ENCODE peak calls at places on chromosomes 2 and 18, in five cellular contexts. M is SK-N-SH, O is K562, N is HepG2, R is GM12878. A is an unnamed sample.

GRCh38 chr2:201630577-201630976 is 12.7 kb downstream of the TMEM237 start:
- DNase-seq in M (no peak), O (no peak), N (no peak), R (no peak), A (no peak)

GRCh38 chr2:17877811-17878221 is 651 bp upstream of the KCNS3 start:
- DNase-seq in M (peak; percentile 41), O (no peak), N (no peak), R (no peak), A (peak; percentile 18)

GRCh38 chr18:78873916-78874505 is 105.6 kb upstream of the SALL3 start:
- DNase-seq in M (no peak), O (no peak), N (no peak), R (no peak), A (peak; percentile 77)

GRCh38 chr2:101330253-101330921 is 21.9 kb upstream of the RNF149 start:
- DNase-seq in M (no peak), O (no peak), N (peak; percentile 92), R (no peak), A (no peak)

GRCh38 chr18:13136056-13136688 is 82.4 kb upstream of the LDLRAD4 start:
- DNase-seq in M (no peak), O (no peak), N (no peak), R (no peak), A (no peak)

GRCh38 chr2:120503793-120504571 is 158.0 kb downstream of the INHBB start:
- DNase-seq in M (no peak), O (no peak), N (peak; percentile 59), R (no peak), A (no peak)

GRCh38 chr2:232870766-232871371 is 805 bp downstream of the SNORC start:
- DNase-seq in M (no peak), O (no peak), N (no peak), R (no peak), A (no peak)

GRCh38 chr2:172223601-172224054 is 120.9 kb upstream of the DLX2 start:
- DNase-seq in M (no peak), O (no peak), N (no peak), R (no peak), A (no peak)

GRCh38 chr2:216516730-216517350 is 18.2 kb downstream of the RPL37A start:
- DNase-seq in M (peak; percentile 63), O (peak; percentile 38), N (no peak), R (no peak), A (no peak)

GRCh38 chr2:118784860-118785259 is 62.6 kb downstream of the EN1 start:
- DNase-seq in M (no peak), O (peak; percentile 27), N (no peak), R (no peak), A (no peak)

GRCh38 chr2:29196792-29197788 is 81.9 kb downstream of the CLIP4 start:
- DNase-seq in M (peak; percentile 74), O (peak; percentile 76), N (peak; percentile 69), R (peak; percentile 34), A (peak; percentile 32)

GRCh38 chr18:67864677-67865340 is 348.3 kb upstream of the DSEL start:
- DNase-seq in M (no peak), O (no peak), N (no peak), R (no peak), A (no peak)

GRCh38 chr2:237617305-237617982 is 9.9 kb upstream of the LRRFIP1 start:
- DNase-seq in M (no peak), O (no peak), N (no peak), R (no peak), A (no peak)
- TF ChIP-seq GABPA in M (no peak), O (no peak), N (no peak), R (no peak), A (no peak)

GRCh38 chr2:223865907-223866508 is 28.6 kb upstream of the AP1S3 start:
- DNase-seq in M (no peak), O (no peak), N (no peak), R (no peak), A (no peak)

GRCh38 chr2:223860809-223861738 is 23.7 kb upstream of the AP1S3 start:
- DNase-seq in M (no peak), O (no peak), N (peak; percentile 97), R (no peak), A (no peak)

GRCh38 chr2:223868005-223868404 is 30.6 kb upstream of the AP1S3 start:
- DNase-seq in M (no peak), O (no peak), N (no peak), R (no peak), A (no peak)

GRCh38 chr2:223870840-223871618 is 33.6 kb upstream of the AP1S3 start:
- DNase-seq in M (no peak), O (no peak), N (no peak), R (no peak), A (peak; percentile 88)

DNA sequence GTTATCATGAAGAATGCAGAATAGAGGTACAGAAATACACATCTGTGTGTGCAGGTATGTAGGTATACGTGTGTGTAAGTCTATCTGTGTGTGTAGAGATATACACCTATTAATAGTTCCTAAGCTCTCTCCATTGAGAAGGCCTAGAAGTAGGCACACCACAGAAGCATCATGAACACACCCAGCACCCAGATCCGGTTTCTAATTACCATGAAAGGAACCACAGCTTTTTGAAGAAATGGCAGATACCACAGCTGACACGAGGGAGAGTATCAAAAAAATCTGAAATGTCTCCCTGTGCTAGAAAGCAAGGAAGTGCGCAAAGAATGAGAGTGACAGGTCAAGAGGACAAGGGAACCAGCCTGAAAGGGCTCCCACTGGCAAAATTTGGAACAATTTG is 27.7 kb upstream of the AP1S3 start:
- DNase-seq in M (no peak), O (no peak), N (no peak), R (no peak), A (no peak)
- H3K27ac ChIP-seq in M (no peak overlapping the region), O (no peak overlapping the region), N (no peak overlapping the region), R (no peak overlapping the region), A (peak overlapping the region; percentile 16)

DNA sequence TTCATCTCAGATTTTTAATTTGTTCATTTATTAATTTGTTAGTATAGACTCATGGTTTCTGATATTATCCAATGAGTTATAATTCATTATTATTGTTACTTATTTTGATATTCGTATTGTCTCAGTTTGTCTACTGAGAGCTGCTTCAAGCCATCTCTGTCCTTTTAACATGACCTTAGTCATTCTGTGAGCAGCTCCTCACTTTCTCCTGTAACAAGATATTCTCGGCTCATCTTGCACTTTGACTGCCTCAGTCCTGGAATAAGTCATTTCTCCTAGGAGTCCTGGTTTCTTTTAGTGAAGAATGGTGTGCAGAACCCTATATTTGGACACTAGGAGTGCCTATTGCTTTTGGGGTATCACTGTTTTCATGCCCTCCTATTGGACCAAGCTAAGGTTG is 13.2 kb downstream of the ASB1 start:
- DNase-seq in M (no peak), O (no peak), N (no peak), R (no peak), A (no peak)
- TF ChIP-seq REST in M (no peak), O (no peak), N (no peak), R (no peak), A (no peak)

DNA sequence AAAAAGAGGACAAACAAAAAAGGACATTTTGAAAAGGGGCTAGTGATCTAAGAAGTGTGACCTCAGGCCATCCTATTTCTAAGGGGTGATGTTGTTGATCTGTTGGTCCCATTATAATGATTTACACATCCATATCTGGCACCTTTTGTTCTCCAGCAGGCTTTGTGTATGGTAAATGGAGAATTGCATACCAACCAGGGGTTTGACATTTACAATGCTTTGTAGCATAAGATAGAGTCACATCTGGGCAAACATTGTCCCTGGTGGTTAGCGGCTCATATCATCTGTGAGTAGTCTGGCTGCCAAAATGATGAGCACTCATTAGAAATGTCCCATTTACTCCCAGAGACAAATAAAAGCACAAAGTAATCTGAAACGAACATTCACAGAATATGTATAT is 1775.5 kb upstream of the CELF4 start:
- DNase-seq in M (no peak), O (no peak), N (no peak), R (no peak), A (no peak)
- TF ChIP-seq GABPA in M (no peak), O (no peak), N (no peak), R (no peak), A (no peak)

GRCh38 chr18:9095297-9096012 is 7.0 kb upstream of the NDUFV2 start:
- DNase-seq in M (no peak), O (peak; percentile 34), N (peak; percentile 87), R (peak; percentile 63), A (no peak)

GRCh38 chr18:9096698-9097097 is 5.8 kb upstream of the NDUFV2 start:
- DNase-seq in M (no peak), O (no peak), N (no peak), R (no peak), A (no peak)

GRCh38 chr18:9096013-9096383 is 6.5 kb upstream of the NDUFV2 start:
- DNase-seq in M (no peak), O (no peak), N (no peak), R (no peak), A (no peak)

GRCh38 chr18:9094307-9095226 is 7.9 kb upstream of the NDUFV2 start:
- DNase-seq in M (no peak), O (peak; percentile 42), N (peak; percentile 92), R (no peak), A (no peak)

GRCh38 chr18:9097349-9097748 is 5.2 kb upstream of the NDUFV2 start:
- DNase-seq in M (no peak), O (no peak), N (no peak), R (no peak), A (no peak)
- H3K27ac ChIP-seq in M (no peak overlapping the region), O (no peak overlapping the region), N (no peak overlapping the region), R (no peak overlapping the region), A (no peak overlapping the region)